ENCODE peak calls at places on chromosomes 2 and 18, in ten cellular contexts. T is stimulated activated CD4-positive, alpha-beta T cell treated with anti-CD3 and anti-CD28 coated beads, Interleukin-4, amount 100 ng/mL, for 48 hours; C is progenitor cell of endocrine pancreas; Z is activated T-helper 1 cell treated with anti-CD3 and anti-CD28 coated beads, Interleukin-2, amount 50 U/mL, for 16 hours; Y is DMS 273 treated with DMSO at 0.1 percent for 48 hours; V is GDM1; P is H7; A is hypothalamus; E is LoVo; O is HFFc6. F is an unnamed sample.

GRCh38 chr2:55116966-55117365 is 66.7 kb upstream of the RTN4 start:
- DNase-seq in T (no peak), C (no peak), Z (no peak), Y (no peak), V (no peak), P (no peak), A (no peak), E (no peak), O (no peak), F (no peak)

GRCh38 chr2:134372141-134372540 is 118.3 kb downstream of the MGAT5 start:
- DNase-seq in T (no peak), C (no peak), Z (no peak), Y (no peak), V (no peak), P (no peak), A (no peak), E (no peak), O (peak; percentile 35), F (no peak)

GRCh38 chr2:86199834-86200177 is 549 bp downstream of the MRPL35 start:
- DNase-seq in T (no peak), C (no peak), Z (no peak), Y (no peak), V (no peak), P (no peak), A (no peak), E (no peak), O (no peak), F (no peak)

GRCh38 chr2:143515318-143515717 is 386.1 kb downstream of the ARHGAP15 start:
- DNase-seq in T (no peak), C (no peak), Z (no peak), Y (no peak), V (no peak), P (no peak), A (no peak), E (no peak), O (no peak), F (no peak)

GRCh38 chr18:57075716-57076400 is 71.0 kb upstream of the BOD1L2 start:
- DNase-seq in T (no peak), C (no peak), Z (no peak), Y (no peak), V (no peak), P (peak; percentile 43), A (no peak), E (no peak), O (no peak), F (no peak)

GRCh38 chr2:206840999-206841398 is 75.6 kb downstream of the FASTKD2 start:
- DNase-seq in T (no peak), C (no peak), Z (no peak), Y (no peak), V (no peak), P (peak; percentile 30), A (no peak), E (no peak), O (no peak), F (no peak)

GRCh38 chr2:189287982-189288494 is 108.5 kb upstream of the COL5A2 start:
- DNase-seq in T (no peak), C (no peak), Z (no peak), Y (peak; percentile 63), V (no peak), P (peak; percentile 10), A (no peak), E (peak; percentile 53), O (peak; percentile 82), F (no peak)

GRCh38 chr18:63043516-63043915 is 276.1 kb downstream of the BCL2 start:
- DNase-seq in T (no peak), C (no peak), Z (no peak), Y (no peak), V (no peak), P (no peak), A (no peak), E (no peak), O (no peak), F (no peak)

GRCh38 chr2:240292622-240293021 is 142.8 kb upstream of the GPC1 start:
- DNase-seq in T (no peak), C (no peak), Z (no peak), Y (no peak), V (no peak), P (peak; percentile 34), A (no peak), E (no peak), O (no peak), F (no peak)

GRCh38 chr2:218030409-218031195 is 27.8 kb upstream of the TNS1 start:
- DNase-seq in T (no peak), C (no peak), Z (no peak), Y (no peak), V (no peak), P (no peak), A (no peak), E (no peak), O (no peak), F (no peak)

GRCh38 chr18:55314615-55315237 is 273.3 kb downstream of the TCF4 start:
- DNase-seq in T (no peak), C (no peak), Z (no peak), Y (no peak), V (no peak), P (peak; percentile 15), A (no peak), E (no peak), O (no peak), F (no peak)

GRCh38 chr18:79388043-79388442 is 7.7 kb upstream of the NFATC1 start:
- DNase-seq in T (no peak), C (no peak), Z (no peak), Y (no peak), V (no peak), P (peak; percentile 33), A (no peak), E (no peak), O (no peak), F (no peak)

GRCh38 chr2:24174851-24175277 is at the start of gene FAM228A:
- DNase-seq in T (no peak), C (no peak), Z (no peak), Y (no peak), V (no peak), P (peak; percentile 63), A (no peak), E (no peak), O (no peak), F (no peak)

GRCh38 chr2:73283545-73284295 is 558 bp downstream of the FBXO41 start:
- DNase-seq in T (no peak), C (no peak), Z (no peak), Y (no peak), V (no peak), P (peak; percentile 82), A (no peak), E (no peak), O (no peak), F (no peak)

GRCh38 chr2:27954771-27955384 is 64.3 kb downstream of the BABAM2 start:
- DNase-seq in T (no peak), C (no peak), Z (no peak), Y (peak; percentile 85), V (peak; percentile 95), P (no peak), A (no peak), E (peak; percentile 39), O (peak; percentile 89), F (peak; percentile 63)

GRCh38 chr2:481388-481787 is 193.5 kb upstream of the ALKAL2 start:
- DNase-seq in T (no peak), C (no peak), Z (no peak), Y (no peak), V (no peak), P (peak; percentile 72), A (no peak), E (no peak), O (no peak), F (no peak)

GRCh38 chr2:113079123-113079522 is 11.4 kb downstream of the IL1F10 start:
- DNase-seq in T (no peak), C (no peak), Z (no peak), Y (no peak), V (no peak), P (no peak), A (no peak), E (no peak), O (no peak), F (no peak)

GRCh38 chr2:143730950-143731254 is 601.7 kb downstream of the ARHGAP15 start:
- DNase-seq in T (no peak), C (no peak), Z (no peak), Y (no peak), V (no peak), P (no peak), A (no peak), E (no peak), O (no peak), F (no peak)

GRCh38 chr2:62812921-62813825 is 107.7 kb downstream of the EHBP1 start:
- DNase-seq in T (no peak), C (no peak), Z (no peak), Y (no peak), V (no peak), P (no peak), A (no peak), E (no peak), O (no peak), F (no peak)

GRCh38 chr2:127580167-127581049 is 44.9 kb downstream of the MYO7B start:
- DNase-seq in T (no peak), C (no peak), Z (no peak), Y (no peak), V (no peak), P (peak; percentile 22), A (no peak), E (no peak), O (no peak), F (no peak)

GRCh38 chr2:145751634-145752033 is 1231.7 kb upstream of the ZEB2 start:
- DNase-seq in T (no peak), C (no peak), Z (no peak), Y (no peak), V (peak; percentile 66), P (no peak), A (peak; percentile 3), E (no peak), O (peak; percentile 48), F (no peak)

GRCh38 chr18:12460874-12461273 is 53.1 kb downstream of the PRELID3A start:
- DNase-seq in T (no peak), C (no peak), Z (no peak), Y (no peak), V (peak; percentile 26), P (no peak), A (no peak), E (no peak), O (no peak), F (no peak)

GRCh38 chr2:173855686-173856085 is 109.5 kb downstream of the SP3 start:
- DNase-seq in T (no peak), C (no peak), Z (no peak), Y (no peak), V (no peak), P (no peak), A (no peak), E (no peak), O (no peak), F (no peak)

GRCh38 chr2:235343156-235343774 is 150.6 kb upstream of the AGAP1 start:
- DNase-seq in T (no peak), C (no peak), Z (no peak), Y (no peak), V (no peak), P (no peak), A (no peak), E (no peak), O (no peak), F (no peak)

GRCh38 chr2:229235136-229235914 is 35.8 kb downstream of the PID1 start:
- DNase-seq in T (no peak), C (peak; percentile 30), Z (no peak), Y (no peak), V (no peak), P (peak; percentile 17), A (no peak), E (no peak), O (peak; percentile 16), F (peak; percentile 40)